ENCODE peak calls at places on chromosomes 11 and 22, in seven cellular contexts. F, U, Q, E, C, P and K are unnamed samples.

GRCh38 chr11:30984827-30985226 is 384.7 kb downstream of the DCDC1 start:
- DNase-seq in F (no peak), U (no peak), Q (no peak), E (no peak), C (no peak), P (no peak), K (no peak)

GRCh38 chr22:46578824-46579561 is 41.2 kb upstream of the GRAMD4 start:
- DNase-seq in F (peak; percentile 75), U (no peak), Q (no peak), E (peak; percentile 61), C (peak; percentile 73), P (no peak), K (peak; percentile 46)

GRCh38 chr11:47337229-47337924 is 15.1 kb downstream of the MYBPC3 start:
- DNase-seq in F (no peak), U (no peak), Q (no peak), E (no peak), C (peak; percentile 23), P (no peak), K (no peak)

GRCh38 chr11:120134106-120134930 is 3.6 kb downstream of the TRIM29 start:
- DNase-seq in F (no peak), U (no peak), Q (no peak), E (no peak), C (peak; percentile 5), P (no peak), K (peak; percentile 20)

GRCh38 chr11:89327885-89328284 is 150.2 kb downstream of the TYR start:
- DNase-seq in F (no peak), U (no peak), Q (no peak), E (no peak), C (no peak), P (no peak), K (no peak)

GRCh38 chr11:117744471-117745280 is 52.3 kb downstream of the DSCAML1 start:
- DNase-seq in F (no peak), U (no peak), Q (peak; percentile 61), E (no peak), C (no peak), P (no peak), K (no peak)

GRCh38 chr22:47512617-47513016 is 750.2 kb downstream of the TBC1D22A start:
- DNase-seq in F (no peak), U (no peak), Q (no peak), E (no peak), C (no peak), P (no peak), K (no peak)

GRCh38 chr11:63997801-63998332 is 11.6 kb downstream of the OTUB1 start:
- DNase-seq in F (no peak), U (no peak), Q (no peak), E (no peak), C (no peak), P (no peak), K (no peak)

GRCh38 chr11:24375351-24375750 is 121.5 kb upstream of the LUZP2 start:
- DNase-seq in F (no peak), U (no peak), Q (no peak), E (no peak), C (no peak), P (no peak), K (no peak)

GRCh38 chr11:9895016-9895415 is 231.1 kb downstream of the SWAP70 start:
- DNase-seq in F (no peak), U (no peak), Q (no peak), E (no peak), C (no peak), P (no peak), K (no peak)

GRCh38 chr11:112972399-112973115 is 11.3 kb downstream of the NCAM1 start:
- DNase-seq in F (no peak), U (no peak), Q (no peak), E (no peak), C (no peak), P (no peak), K (no peak)

GRCh38 chr22:43330178-43331063 is 12.8 kb downstream of the SCUBE1 start:
- DNase-seq in F (no peak), U (no peak), Q (no peak), E (peak; percentile 18), C (no peak), P (no peak), K (no peak)

GRCh38 chr11:122612123-122612824 is 43.2 kb upstream of the UBASH3B start:
- DNase-seq in F (no peak), U (no peak), Q (no peak), E (no peak), C (no peak), P (no peak), K (no peak)

GRCh38 chr11:2316169-2316962 is 14.6 kb downstream of the TSPAN32 start:
- DNase-seq in F (peak; percentile 41), U (no peak), Q (no peak), E (no peak), C (peak; percentile 19), P (no peak), K (no peak)

GRCh38 chr11:40188848-40189247 is 1270.6 kb downstream of the LRRC4C start:
- DNase-seq in F (no peak), U (no peak), Q (no peak), E (no peak), C (no peak), P (no peak), K (no peak)

GRCh38 chr11:44631831-44632230 is 66.4 kb downstream of the CD82 start:
- DNase-seq in F (no peak), U (peak; percentile 63), Q (no peak), E (no peak), C (peak; percentile 33), P (no peak), K (no peak)

GRCh38 chr22:17601031-17601430 is 27.5 kb downstream of the ATP6V1E1 start:
- DNase-seq in F (no peak), U (no peak), Q (no peak), E (no peak), C (no peak), P (no peak), K (no peak)

GRCh38 chr11:124633355-124633754 is 10.7 kb downstream of the TBRG1 start:
- DNase-seq in F (no peak), U (no peak), Q (no peak), E (no peak), C (no peak), P (peak; percentile 20), K (no peak)

GRCh38 chr11:56889986-56890385 is 98.7 kb upstream of the OR5AK2 start:
- DNase-seq in F (no peak), U (no peak), Q (no peak), E (no peak), C (no peak), P (no peak), K (no peak)

GRCh38 chr11:70153133-70153727 is 49.9 kb upstream of the FADD start:
- DNase-seq in F (no peak), U (no peak), Q (no peak), E (no peak), C (no peak), P (no peak), K (no peak)

GRCh38 chr11:124879999-124880611 is 14.9 kb downstream of the ROBO3 start:
- DNase-seq in F (peak; percentile 54), U (no peak), Q (no peak), E (peak; percentile 32), C (no peak), P (no peak), K (no peak)

GRCh38 chr11:64996710-64997380 is at the start of gene BATF2:
- DNase-seq in F (peak; percentile 88), U (peak; percentile 76), Q (peak; percentile 90), E (peak; percentile 92), C (peak; percentile 77), P (peak; percentile 62), K (no peak)

GRCh38 chr22:30531651-30532608 is 14.6 kb downstream of the SEC14L6 start:
- DNase-seq in F (no peak), U (no peak), Q (no peak), E (no peak), C (no peak), P (no peak), K (no peak)

GRCh38 chr22:38609371-38609770 is 39.4 kb upstream of the DMC1 start:
- DNase-seq in F (no peak), U (no peak), Q (no peak), E (no peak), C (no peak), P (no peak), K (peak; percentile 38)

GRCh38 chr11:74278721-74279148 is 32.7 kb downstream of the P4HA3 start:
- DNase-seq in F (no peak), U (no peak), Q (no peak), E (no peak), C (peak; percentile 36), P (no peak), K (no peak)

GRCh38 chr11:68748061-68748460 is 3.3 kb downstream of the TESMIN start:
- DNase-seq in F (no peak), U (no peak), Q (no peak), E (no peak), C (no peak), P (no peak), K (no peak)

GRCh38 chr11:68750988-68751325 is 363 bp downstream of the TESMIN start:
- DNase-seq in F (no peak), U (no peak), Q (no peak), E (peak; percentile 95), C (no peak), P (no peak), K (no peak)

GRCh38 chr11:68749061-68749491 is 2.2 kb downstream of the TESMIN start:
- DNase-seq in F (no peak), U (no peak), Q (no peak), E (peak; percentile 56), C (no peak), P (no peak), K (no peak)

GRCh38 chr11:68750197-68750987 is 928 bp downstream of the TESMIN start:
- DNase-seq in F (peak; percentile 62), U (no peak), Q (no peak), E (peak; percentile 85), C (no peak), P (no peak), K (no peak)

GRCh38 chr11:68749501-68750196 is 1.7 kb downstream of the TESMIN start:
- DNase-seq in F (no peak), U (no peak), Q (no peak), E (peak; percentile 67), C (no peak), P (no peak), K (no peak)
- H3K27ac ChIP-seq in F (no peak overlapping the region), U (no peak overlapping the region), Q (no peak overlapping the region), E (peak overlapping the region; percentile 34), C (no peak overlapping the region), P (no peak overlapping the region), K (no peak overlapping the region)

DNA sequence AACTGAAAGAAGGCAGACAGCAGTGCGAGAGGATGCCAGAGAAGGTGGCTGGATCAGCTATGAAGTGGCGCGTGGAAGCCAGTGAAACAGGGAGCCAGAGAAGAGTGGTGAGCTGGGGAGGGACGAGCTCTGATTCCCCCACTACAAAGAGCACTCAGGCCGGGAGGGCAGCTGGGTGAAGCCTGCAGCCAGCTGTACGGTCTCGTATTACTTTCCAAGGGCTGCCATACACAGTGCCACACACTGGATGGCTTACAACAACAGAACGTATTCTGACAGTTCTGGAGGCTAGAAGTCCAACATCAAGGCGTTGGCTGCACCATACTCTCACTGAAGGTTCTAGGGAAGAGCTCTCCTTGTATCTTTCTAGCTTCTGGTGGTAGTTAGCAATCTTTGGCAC is 47.1 kb upstream of the WNT11 start:
- DNase-seq in F (no peak), U (no peak), Q (no peak), E (no peak), C (no peak), P (no peak), K (no peak)
- TF ChIP-seq CTCF in F (no peak), U (no peak), Q (no peak), E (no peak), C (no peak), P (no peak), K (no peak)

GRCh38 chr11:35945137-35945518 is 1.3 kb downstream of the LDLRAD3 start:
- DNase-seq in F (no peak), U (no peak), Q (no peak), E (no peak), C (no peak), P (no peak), K (no peak)
- H3K4me3 ChIP-seq in F (no peak overlapping the region), U (no peak overlapping the region), Q (peak overlapping the region; percentile 62), E (peak overlapping the region; percentile 92), C (no peak overlapping the region), P (no peak overlapping the region), K (peak overlapping the region; percentile 73)

GRCh38 chr11:26842458-26842841 is 120.6 kb upstream of the SLC5A12 start:
- DNase-seq in F (no peak), U (no peak), Q (no peak), E (no peak), C (no peak), P (no peak), K (no peak)
- H3K27ac ChIP-seq in F (no peak overlapping the region), U (no peak overlapping the region), Q (no peak overlapping the region), E (no peak overlapping the region), C (peak overlapping the region; percentile 22), P (no peak overlapping the region), K (no peak overlapping the region)